ENCODE peak calls at places on chromosomes 1 and 21, in six cellular contexts. A is GM23248; V is activated T-cell treated with anti-CD3 and anti-CD28 coated beads, Interleukin-2, amount 50 U/mL, for 1 hour; N is B cell; E is lower leg skin; L is NCI-H345. M is an unnamed sample.

GRCh38 chr21:40967771-40968170 is 120.8 kb upstream of the DSCAM start:
- DNase-seq in V (no peak), L (no peak), E (no peak), N (no peak), A (no peak), M (no peak)

GRCh38 chr1:35442737-35443136 is 114.5 kb downstream of the KIAA0319L start:
- DNase-seq in E (no peak), V (no peak), N (no peak), L (no peak), A (no peak), M (no peak)

GRCh38 chr1:2148691-2149090 is 45.9 kb downstream of the FAAP20 start:
- DNase-seq in L (no peak), A (no peak), V (peak; percentile 60), E (no peak), N (no peak), M (no peak)

GRCh38 chr21:32717851-32718316 is 9.9 kb downstream of the SYNJ1 start:
- DNase-seq in L (no peak), E (no peak), V (no peak), N (no peak), A (no peak), M (no peak)

GRCh38 chr21:43286196-43286595 is 117.4 kb downstream of the CRYAA start:
- DNase-seq in A (no peak), V (no peak), L (no peak), E (no peak), N (no peak), M (no peak)

GRCh38 chr1:209727785-209728184 is 23.1 kb downstream of the HSD11B1 start:
- DNase-seq in L (no peak), V (no peak), E (no peak), N (no peak), A (no peak), M (no peak)

GRCh38 chr1:169312084-169312954 is 55.3 kb downstream of the NME7 start:
- DNase-seq in L (no peak), E (no peak), N (no peak), V (no peak), A (peak; percentile 97), M (no peak)

GRCh38 chr1:226362346-226362745 is 45.5 kb downstream of the PARP1 start:
- DNase-seq in V (no peak), L (no peak), A (no peak), N (no peak), E (no peak), M (no peak)

GRCh38 chr1:55712148-55712547 is 497.0 kb upstream of the USP24 start:
- DNase-seq in E (no peak), L (no peak), N (no peak), A (no peak), V (no peak), M (no peak)

GRCh38 chr1:26330276-26330675 is 12.5 kb downstream of the CD52 start:
- DNase-seq in V (no peak), A (no peak), E (no peak), L (no peak), N (no peak), M (no peak)

GRCh38 chr1:167401260-167401873 is 117.0 kb downstream of the CD247 start:
- DNase-seq in E (no peak), L (peak; percentile 9), V (peak; percentile 43), N (peak; percentile 67), A (peak; percentile 59), M (peak; percentile 15)

GRCh38 chr21:41778974-41779600 is 12.2 kb upstream of the RIPK4 start:
- DNase-seq in E (no peak), V (no peak), L (peak; percentile 67), N (no peak), A (no peak), M (no peak)